ENCODE peak calls at places on chromosomes 1 and 21, in six cellular contexts. S is GM20000; K is stimulated activated CD4-positive, alpha-beta T cell treated with anti-CD3 and anti-CD28 coated beads, Interleukin-12 subunit alpha, Interleukin-12 subunit beta, amount 100 ng/mL, for 48 hours; R is CD8-positive, alpha-beta memory T cell; X is neuronal stem cell; E is NCI-H774. V is an unnamed sample.

GRCh38 chr1:90728656-90729257 is 11.7 kb upstream of the BARHL2 start:
- DNase-seq in S (peak; percentile 17), E (no peak), R (no peak), X (no peak), K (no peak), V (no peak)

GRCh38 chr1:115452600-115453329 is 114.7 kb upstream of the NGF start:
- DNase-seq in R (no peak), K (no peak), X (no peak), E (no peak), S (no peak), V (no peak)

GRCh38 chr1:47992720-47993119 is 4.5 kb downstream of the TRABD2B start:
- DNase-seq in X (no peak), E (no peak), S (no peak), R (no peak), K (no peak), V (no peak)

GRCh38 chr1:209041936-209042335 is 541.6 kb upstream of the CAMK1G start:
- DNase-seq in R (no peak), K (no peak), S (no peak), E (no peak), X (no peak), V (no peak)

GRCh38 chr1:159663547-159663946 is 50.8 kb downstream of the CRP start:
- DNase-seq in X (no peak), S (no peak), K (no peak), E (no peak), R (no peak), V (no peak)

GRCh38 chr1:247047702-247048101 is 30.9 kb downstream of the ZNF670 start:
- DNase-seq in K (no peak), E (no peak), S (no peak), R (no peak), X (no peak), V (no peak)

GRCh38 chr1:114153051-114153620 is 533 bp downstream of the SYT6 start:
- DNase-seq in K (no peak), S (no peak), X (no peak), E (no peak), R (no peak), V (peak; percentile 32)

GRCh38 chr1:204493145-204493881 is 1.3 kb downstream of the PIK3C2B start:
- DNase-seq in X (no peak), S (no peak), E (no peak), K (no peak), R (no peak), V (no peak)

GRCh38 chr1:224774378-224774777 is 155.1 kb upstream of the DNAH14 start:
- DNase-seq in R (no peak), X (no peak), E (no peak), S (no peak), K (no peak), V (no peak)

GRCh38 chr1:20584890-20585289 is 4.0 kb upstream of the CDA start:
- DNase-seq in S (no peak), K (no peak), R (no peak), X (no peak), E (no peak), V (no peak)

GRCh38 chr21:43717967-43718871 is 710 bp upstream of the PDXK start:
- DNase-seq in X (no peak), E (no peak), S (no peak), K (no peak), R (no peak), V (no peak)

GRCh38 chr1:172755099-172755498 is 96.2 kb downstream of the FASLG start:
- DNase-seq in K (no peak), X (no peak), S (no peak), R (no peak), E (no peak), V (no peak)

V was measured in endothelial cell.